ENCODE peak calls at places on chromosomes 7 and 10, in nine cellular contexts. One of them, this sample, is unnamed.

GRCh38 chr10:131111007-131111406 is 200.5 kb downstream of the TCERG1L start:
- DNase-seq in activated T-cell treated with anti-CD3 and anti-CD28 coated beads, Interleukin-2, amount 50 U/mL, for 1 hour: no peak
- DNase-seq in HS-5: no peak
- DNase-seq in stimulated activated CD4-positive, alpha-beta T cell treated with anti-CD3 and anti-CD28 coated beads, TNF-alpha, amount 100 ng/mL, for 24 hours: no peak
- DNase-seq in lower lobe of right lung: no peak
- DNase-seq in GM20000: no peak
- DNase-seq in GM23248: no peak
- DNase-seq in foreskin fibroblast: no peak
- DNase-seq in OCI-M1: no peak
- DNase-seq in this sample: no peak

GRCh38 chr7:151125459-151125834 is 39.2 kb downstream of the AGAP3 start:
- DNase-seq in activated T-cell treated with anti-CD3 and anti-CD28 coated beads, Interleukin-2, amount 50 U/mL, for 1 hour: no peak
- DNase-seq in HS-5: no peak
- DNase-seq in stimulated activated CD4-positive, alpha-beta T cell treated with anti-CD3 and anti-CD28 coated beads, TNF-alpha, amount 100 ng/mL, for 24 hours: no peak
- DNase-seq in lower lobe of right lung: peak; percentile 51
- DNase-seq in GM20000: no peak
- DNase-seq in GM23248: peak; percentile 16
- DNase-seq in foreskin fibroblast: no peak
- DNase-seq in OCI-M1: no peak
- DNase-seq in this sample: no peak

GRCh38 chr7:40644454-40645188 is 509.8 kb downstream of the SUGCT start:
- DNase-seq in activated T-cell treated with anti-CD3 and anti-CD28 coated beads, Interleukin-2, amount 50 U/mL, for 1 hour: no peak
- DNase-seq in HS-5: no peak
- DNase-seq in stimulated activated CD4-positive, alpha-beta T cell treated with anti-CD3 and anti-CD28 coated beads, TNF-alpha, amount 100 ng/mL, for 24 hours: no peak
- DNase-seq in lower lobe of right lung: no peak
- DNase-seq in GM20000: no peak
- DNase-seq in GM23248: no peak
- DNase-seq in foreskin fibroblast: no peak
- DNase-seq in OCI-M1: no peak
- DNase-seq in this sample: no peak

GRCh38 chr7:96719164-96719563 is 9.5 kb upstream of the SEM1 start:
- DNase-seq in activated T-cell treated with anti-CD3 and anti-CD28 coated beads, Interleukin-2, amount 50 U/mL, for 1 hour: no peak
- DNase-seq in HS-5: no peak
- DNase-seq in stimulated activated CD4-positive, alpha-beta T cell treated with anti-CD3 and anti-CD28 coated beads, TNF-alpha, amount 100 ng/mL, for 24 hours: no peak
- DNase-seq in lower lobe of right lung: no peak
- DNase-seq in GM20000: no peak
- DNase-seq in GM23248: no peak
- DNase-seq in foreskin fibroblast: no peak
- DNase-seq in OCI-M1: no peak
- DNase-seq in this sample: no peak

GRCh38 chr7:140592957-140593356 is 47.7 kb downstream of the DENND2A start:
- DNase-seq in activated T-cell treated with anti-CD3 and anti-CD28 coated beads, Interleukin-2, amount 50 U/mL, for 1 hour: no peak
- DNase-seq in HS-5: no peak
- DNase-seq in stimulated activated CD4-positive, alpha-beta T cell treated with anti-CD3 and anti-CD28 coated beads, TNF-alpha, amount 100 ng/mL, for 24 hours: no peak
- DNase-seq in lower lobe of right lung: no peak
- DNase-seq in GM20000: no peak
- DNase-seq in GM23248: no peak
- DNase-seq in foreskin fibroblast: no peak
- DNase-seq in OCI-M1: no peak
- DNase-seq in this sample: no peak

GRCh38 chr10:114334301-114334700 is 70.0 kb downstream of the AFAP1L2 start:
- DNase-seq in activated T-cell treated with anti-CD3 and anti-CD28 coated beads, Interleukin-2, amount 50 U/mL, for 1 hour: no peak
- DNase-seq in HS-5: no peak
- DNase-seq in stimulated activated CD4-positive, alpha-beta T cell treated with anti-CD3 and anti-CD28 coated beads, TNF-alpha, amount 100 ng/mL, for 24 hours: no peak
- DNase-seq in lower lobe of right lung: no peak
- DNase-seq in GM20000: no peak
- DNase-seq in GM23248: no peak
- DNase-seq in foreskin fibroblast: no peak
- DNase-seq in OCI-M1: peak; percentile 31
- DNase-seq in this sample: no peak

GRCh38 chr7:8684426-8684825 is 251.0 kb downstream of the NXPH1 start:
- DNase-seq in activated T-cell treated with anti-CD3 and anti-CD28 coated beads, Interleukin-2, amount 50 U/mL, for 1 hour: no peak
- DNase-seq in HS-5: no peak
- DNase-seq in stimulated activated CD4-positive, alpha-beta T cell treated with anti-CD3 and anti-CD28 coated beads, TNF-alpha, amount 100 ng/mL, for 24 hours: no peak
- DNase-seq in lower lobe of right lung: no peak
- DNase-seq in GM20000: no peak
- DNase-seq in GM23248: no peak
- DNase-seq in foreskin fibroblast: no peak
- DNase-seq in OCI-M1: no peak
- DNase-seq in this sample: no peak

GRCh38 chr10:97065686-97066679 is 119.8 kb downstream of the SLIT1 start:
- DNase-seq in activated T-cell treated with anti-CD3 and anti-CD28 coated beads, Interleukin-2, amount 50 U/mL, for 1 hour: no peak
- DNase-seq in HS-5: no peak
- DNase-seq in stimulated activated CD4-positive, alpha-beta T cell treated with anti-CD3 and anti-CD28 coated beads, TNF-alpha, amount 100 ng/mL, for 24 hours: no peak
- DNase-seq in lower lobe of right lung: no peak
- DNase-seq in GM20000: no peak
- DNase-seq in GM23248: no peak
- DNase-seq in foreskin fibroblast: no peak
- DNase-seq in OCI-M1: no peak
- DNase-seq in this sample: no peak

GRCh38 chr10:28307267-28307666 is 4.4 kb upstream of the MPP7 start:
- DNase-seq in activated T-cell treated with anti-CD3 and anti-CD28 coated beads, Interleukin-2, amount 50 U/mL, for 1 hour: no peak
- DNase-seq in HS-5: no peak
- DNase-seq in stimulated activated CD4-positive, alpha-beta T cell treated with anti-CD3 and anti-CD28 coated beads, TNF-alpha, amount 100 ng/mL, for 24 hours: no peak
- DNase-seq in lower lobe of right lung: no peak
- DNase-seq in GM20000: no peak
- DNase-seq in GM23248: no peak
- DNase-seq in foreskin fibroblast: no peak
- DNase-seq in OCI-M1: no peak
- DNase-seq in this sample: no peak

GRCh38 chr7:7970620-7971307 is 2.2 kb downstream of the GLCCI1 start:
- DNase-seq in activated T-cell treated with anti-CD3 and anti-CD28 coated beads, Interleukin-2, amount 50 U/mL, for 1 hour: no peak
- DNase-seq in HS-5: no peak
- DNase-seq in stimulated activated CD4-positive, alpha-beta T cell treated with anti-CD3 and anti-CD28 coated beads, TNF-alpha, amount 100 ng/mL, for 24 hours: no peak
- DNase-seq in lower lobe of right lung: no peak
- DNase-seq in GM20000: no peak
- DNase-seq in GM23248: peak; percentile 28
- DNase-seq in foreskin fibroblast: no peak
- DNase-seq in OCI-M1: peak; percentile 51
- DNase-seq in this sample: no peak

GRCh38 chr10:111774486-111774885 is 409.1 kb downstream of the GPAM start:
- DNase-seq in activated T-cell treated with anti-CD3 and anti-CD28 coated beads, Interleukin-2, amount 50 U/mL, for 1 hour: no peak
- DNase-seq in HS-5: no peak
- DNase-seq in stimulated activated CD4-positive, alpha-beta T cell treated with anti-CD3 and anti-CD28 coated beads, TNF-alpha, amount 100 ng/mL, for 24 hours: no peak
- DNase-seq in lower lobe of right lung: no peak
- DNase-seq in GM20000: no peak
- DNase-seq in GM23248: no peak
- DNase-seq in foreskin fibroblast: no peak
- DNase-seq in OCI-M1: no peak
- DNase-seq in this sample: no peak

GRCh38 chr10:100347568-100348195 is 649 bp downstream of the SCD start:
- DNase-seq in activated T-cell treated with anti-CD3 and anti-CD28 coated beads, Interleukin-2, amount 50 U/mL, for 1 hour: no peak
- DNase-seq in HS-5: no peak
- DNase-seq in stimulated activated CD4-positive, alpha-beta T cell treated with anti-CD3 and anti-CD28 coated beads, TNF-alpha, amount 100 ng/mL, for 24 hours: no peak
- DNase-seq in lower lobe of right lung: no peak
- DNase-seq in GM20000: no peak
- DNase-seq in GM23248: peak; percentile 53
- DNase-seq in foreskin fibroblast: no peak
- DNase-seq in OCI-M1: peak; percentile 48
- DNase-seq in this sample: no peak

GRCh38 chr10:78062296-78062695 is 28.6 kb downstream of the RPS24 start:
- DNase-seq in activated T-cell treated with anti-CD3 and anti-CD28 coated beads, Interleukin-2, amount 50 U/mL, for 1 hour: no peak
- DNase-seq in HS-5: no peak
- DNase-seq in stimulated activated CD4-positive, alpha-beta T cell treated with anti-CD3 and anti-CD28 coated beads, TNF-alpha, amount 100 ng/mL, for 24 hours: no peak
- DNase-seq in lower lobe of right lung: no peak
- DNase-seq in GM20000: no peak
- DNase-seq in GM23248: no peak
- DNase-seq in foreskin fibroblast: no peak
- DNase-seq in OCI-M1: no peak
- DNase-seq in this sample: no peak

GRCh38 chr7:116380030-116380429 is 119.5 kb upstream of the CAV2 start:
- DNase-seq in activated T-cell treated with anti-CD3 and anti-CD28 coated beads, Interleukin-2, amount 50 U/mL, for 1 hour: no peak
- DNase-seq in HS-5: no peak
- DNase-seq in stimulated activated CD4-positive, alpha-beta T cell treated with anti-CD3 and anti-CD28 coated beads, TNF-alpha, amount 100 ng/mL, for 24 hours: no peak
- DNase-seq in lower lobe of right lung: no peak
- DNase-seq in GM20000: no peak
- DNase-seq in GM23248: peak; percentile 79
- DNase-seq in foreskin fibroblast: no peak
- DNase-seq in OCI-M1: no peak
- DNase-seq in this sample: no peak

GRCh38 chr10:132829403-132829802 is 43.5 kb upstream of the NKX6-2 start:
- DNase-seq in activated T-cell treated with anti-CD3 and anti-CD28 coated beads, Interleukin-2, amount 50 U/mL, for 1 hour: no peak
- DNase-seq in HS-5: no peak
- DNase-seq in stimulated activated CD4-positive, alpha-beta T cell treated with anti-CD3 and anti-CD28 coated beads, TNF-alpha, amount 100 ng/mL, for 24 hours: no peak
- DNase-seq in lower lobe of right lung: no peak
- DNase-seq in GM20000: no peak
- DNase-seq in GM23248: no peak
- DNase-seq in foreskin fibroblast: no peak
- DNase-seq in OCI-M1: no peak
- DNase-seq in this sample: no peak

GRCh38 chr7:30543815-30544525 is 39.3 kb upstream of the GGCT start:
- DNase-seq in activated T-cell treated with anti-CD3 and anti-CD28 coated beads, Interleukin-2, amount 50 U/mL, for 1 hour: no peak
- DNase-seq in HS-5: no peak
- DNase-seq in stimulated activated CD4-positive, alpha-beta T cell treated with anti-CD3 and anti-CD28 coated beads, TNF-alpha, amount 100 ng/mL, for 24 hours: no peak
- DNase-seq in lower lobe of right lung: no peak
- DNase-seq in GM20000: no peak
- DNase-seq in GM23248: no peak
- DNase-seq in foreskin fibroblast: no peak
- DNase-seq in OCI-M1: no peak
- DNase-seq in this sample: peak; percentile 26

GRCh38 chr7:103577059-103577458 is 131.1 kb upstream of the SLC26A5 start:
- DNase-seq in activated T-cell treated with anti-CD3 and anti-CD28 coated beads, Interleukin-2, amount 50 U/mL, for 1 hour: no peak
- DNase-seq in HS-5: no peak
- DNase-seq in stimulated activated CD4-positive, alpha-beta T cell treated with anti-CD3 and anti-CD28 coated beads, TNF-alpha, amount 100 ng/mL, for 24 hours: no peak
- DNase-seq in lower lobe of right lung: no peak
- DNase-seq in GM20000: no peak
- DNase-seq in GM23248: no peak
- DNase-seq in foreskin fibroblast: no peak
- DNase-seq in OCI-M1: no peak
- DNase-seq in this sample: no peak

GRCh38 chr7:54705436-54705835 is 53.6 kb downstream of the SEC61G start:
- DNase-seq in activated T-cell treated with anti-CD3 and anti-CD28 coated beads, Interleukin-2, amount 50 U/mL, for 1 hour: no peak
- DNase-seq in HS-5: peak; percentile 15
- DNase-seq in stimulated activated CD4-positive, alpha-beta T cell treated with anti-CD3 and anti-CD28 coated beads, TNF-alpha, amount 100 ng/mL, for 24 hours: no peak
- DNase-seq in lower lobe of right lung: no peak
- DNase-seq in GM20000: no peak
- DNase-seq in GM23248: peak; percentile 62
- DNase-seq in foreskin fibroblast: peak; percentile 11
- DNase-seq in OCI-M1: peak; percentile 56
- DNase-seq in this sample: peak; percentile 42

GRCh38 chr10:119409906-119410305 is 132.6 kb downstream of the RGS10 start:
- DNase-seq in activated T-cell treated with anti-CD3 and anti-CD28 coated beads, Interleukin-2, amount 50 U/mL, for 1 hour: no peak
- DNase-seq in HS-5: no peak
- DNase-seq in stimulated activated CD4-positive, alpha-beta T cell treated with anti-CD3 and anti-CD28 coated beads, TNF-alpha, amount 100 ng/mL, for 24 hours: no peak
- DNase-seq in lower lobe of right lung: peak; percentile 55
- DNase-seq in GM20000: no peak
- DNase-seq in GM23248: no peak
- DNase-seq in foreskin fibroblast: no peak
- DNase-seq in OCI-M1: no peak
- DNase-seq in this sample: peak; percentile 95

GRCh38 chr10:73879296-73880173 is 5.2 kb upstream of the CAMK2G start:
- DNase-seq in activated T-cell treated with anti-CD3 and anti-CD28 coated beads, Interleukin-2, amount 50 U/mL, for 1 hour: peak; percentile 91
- DNase-seq in HS-5: no peak
- DNase-seq in stimulated activated CD4-positive, alpha-beta T cell treated with anti-CD3 and anti-CD28 coated beads, TNF-alpha, amount 100 ng/mL, for 24 hours: peak; percentile 92
- DNase-seq in lower lobe of right lung: peak; percentile 94
- DNase-seq in GM20000: peak; percentile 84
- DNase-seq in GM23248: peak; percentile 91
- DNase-seq in foreskin fibroblast: peak; percentile 75
- DNase-seq in OCI-M1: peak; percentile 97
- DNase-seq in this sample: peak; percentile 68

GRCh38 chr7:28725911-28726310 is 232.2 kb downstream of the TRIL start:
- DNase-seq in activated T-cell treated with anti-CD3 and anti-CD28 coated beads, Interleukin-2, amount 50 U/mL, for 1 hour: no peak
- DNase-seq in HS-5: no peak
- DNase-seq in stimulated activated CD4-positive, alpha-beta T cell treated with anti-CD3 and anti-CD28 coated beads, TNF-alpha, amount 100 ng/mL, for 24 hours: no peak
- DNase-seq in lower lobe of right lung: no peak
- DNase-seq in GM20000: no peak
- DNase-seq in GM23248: peak; percentile 61
- DNase-seq in foreskin fibroblast: no peak
- DNase-seq in OCI-M1: no peak
- DNase-seq in this sample: no peak

GRCh38 chr7:85890244-85890811 is 703.5 kb upstream of the SEMA3D start:
- DNase-seq in activated T-cell treated with anti-CD3 and anti-CD28 coated beads, Interleukin-2, amount 50 U/mL, for 1 hour: no peak
- DNase-seq in HS-5: no peak
- DNase-seq in stimulated activated CD4-positive, alpha-beta T cell treated with anti-CD3 and anti-CD28 coated beads, TNF-alpha, amount 100 ng/mL, for 24 hours: no peak
- DNase-seq in lower lobe of right lung: no peak
- DNase-seq in GM20000: peak; percentile 24
- DNase-seq in GM23248: peak; percentile 69
- DNase-seq in foreskin fibroblast: peak; percentile 1
- DNase-seq in OCI-M1: peak; percentile 73
- DNase-seq in this sample: peak; percentile 9